ENCODE peak calls at places on chromosomes 4 and X, in six cellular contexts. P is tibial artery, K is cardiac muscle cell, T is fibroblast of lung, M is right lobe of liver, C is tibial nerve. G is an unnamed sample. For H3K36me3, the result is how much of the 10 kb centered on the place peaks cover.

GRCh38 chr4:76751612-76752343 is 146.2 kb downstream of the SOWAHB start:
- DNase-seq in C (no peak), T (no peak), K (no peak), M (no peak), P (no peak), G (no peak)

GRCh38 chr4:152724494-152724893 is 44.7 kb upstream of the TMEM154 start:
- DNase-seq in T (no peak), K (no peak), C (no peak), M (no peak), P (no peak), G (no peak)

GRCh38 chr4:151117371-151117962 is 18.0 kb downstream of the RPS3A start:
- DNase-seq in C (peak), M (peak), K (peak), T (peak), P (no peak), G (no peak)

GRCh38 chr4:172978848-172979247 is 189.8 kb upstream of the GALNT7 start:
- DNase-seq in P (no peak), M (no peak), T (no peak), C (no peak), K (no peak), G (no peak)

GRCh38 chrX:96372313-96373046 is 312.2 kb upstream of the DIAPH2 start:
- DNase-seq in K (peak), T (peak), M (no peak), C (no peak), P (no peak), G (no peak)

GRCh38 chr4:91681544-91681943 is 622.2 kb upstream of the GRID2 start:
- DNase-seq in C (no peak), K (no peak), P (no peak), T (no peak), M (no peak), G (no peak)

GRCh38 chr4:7173821-7174220 is 18.5 kb upstream of the SORCS2 start:
- DNase-seq in C (no peak), P (no peak), M (no peak), T (no peak), K (no peak), G (peak)

GRCh38 chr4:26083987-26084386 is 170.0 kb downstream of the SMIM20 start:
- DNase-seq in K (peak), P (no peak), T (peak), C (no peak), M (no peak), G (no peak)

GRCh38 chr4:72977936-72978485 is 91.5 kb downstream of the COX18 start:
- DNase-seq in M (no peak), P (no peak), C (no peak), K (no peak), T (no peak), G (no peak)

GRCh38 chrX:20029728-20030127 is 38.9 kb upstream of the BCLAF3 start:
- DNase-seq in M (peak), C (no peak), K (no peak), P (no peak), T (no peak), G (no peak)

GRCh38 chrX:17298564-17298963 is 76.4 kb upstream of the NHS start:
- DNase-seq in T (no peak), K (no peak), P (no peak), M (no peak), C (no peak), G (no peak)

GRCh38 chr4:681736-682451 is 7.1 kb downstream of the SLC49A3 start:
- DNase-seq in T (no peak), M (peak), K (no peak), P (no peak), C (no peak), G (peak)

GRCh38 chr4:2638730-2639129 is 102.3 kb downstream of the FAM193A start:
- DNase-seq in P (peak), T (no peak), C (no peak), M (no peak), K (no peak), G (no peak)
- H3K36me3 ChIP-seq in P (half or more), T (under half), C (under half), M (under half), K (under half), G (half or more)

DNA sequence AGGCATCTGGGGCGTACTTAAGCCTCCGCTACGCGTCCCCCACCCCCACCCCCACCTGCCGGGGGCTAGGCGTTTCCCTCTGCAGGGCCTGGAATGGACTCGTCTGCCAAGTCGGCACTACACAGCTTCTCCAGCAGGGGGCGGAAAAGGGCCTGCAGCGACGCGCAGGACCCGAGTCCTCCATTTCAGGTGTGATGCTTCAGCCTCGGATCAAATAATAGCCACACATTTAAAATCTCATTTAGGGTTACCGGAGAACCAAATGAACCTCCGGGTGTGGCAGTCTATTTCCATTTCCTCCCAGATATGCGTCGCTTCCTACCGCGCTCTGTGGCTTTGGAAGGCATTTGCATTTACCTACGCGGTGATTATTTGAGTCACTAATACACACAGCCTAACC is 2.9 kb downstream of the PAK3 start:
- DNase-seq in T (peak), P (peak), K (peak), C (peak), M (peak), G (peak)
- TF ChIP-seq CTCF in T (peak), P (peak), K (peak), C (peak), M (peak), G (peak)

GRCh38 chr4:74097631-74098550 is 1.1 kb downstream of the CXCL2 start:
- DNase-seq in K (peak), T (peak), C (no peak), P (no peak), M (peak), G (no peak)
- H3K4me3 ChIP-seq in K (no peak), T (peak), C (peak), P (peak), M (peak), G (peak)

GRCh38 chr4:87493147-87493546 is 36.0 kb downstream of the SPARCL1 start:
- DNase-seq in P (no peak), C (no peak), M (no peak), T (no peak), K (no peak), G (no peak)

GRCh38 chr4:87490664-87491369 is 38.4 kb downstream of the SPARCL1 start:
- DNase-seq in K (no peak), M (no peak), P (no peak), T (no peak), C (no peak), G (no peak)

GRCh38 chr4:87492617-87493016 is 36.6 kb downstream of the SPARCL1 start:
- DNase-seq in M (no peak), K (peak), T (peak), C (no peak), P (peak), G (no peak)

GRCh38 chr4:87489678-87490077 is 39.5 kb downstream of the SPARCL1 start:
- DNase-seq in C (no peak), T (no peak), P (no peak), K (peak), M (no peak), G (no peak)

GRCh38 chr4:87491436-87491835 is 37.7 kb downstream of the SPARCL1 start:
- DNase-seq in K (no peak), T (no peak), M (no peak), P (no peak), C (no peak), G (no peak)
- H3K36me3 ChIP-seq in K (under half), T (under half), M (under half), P (half or more), C (under half), G (half or more)

DNA sequence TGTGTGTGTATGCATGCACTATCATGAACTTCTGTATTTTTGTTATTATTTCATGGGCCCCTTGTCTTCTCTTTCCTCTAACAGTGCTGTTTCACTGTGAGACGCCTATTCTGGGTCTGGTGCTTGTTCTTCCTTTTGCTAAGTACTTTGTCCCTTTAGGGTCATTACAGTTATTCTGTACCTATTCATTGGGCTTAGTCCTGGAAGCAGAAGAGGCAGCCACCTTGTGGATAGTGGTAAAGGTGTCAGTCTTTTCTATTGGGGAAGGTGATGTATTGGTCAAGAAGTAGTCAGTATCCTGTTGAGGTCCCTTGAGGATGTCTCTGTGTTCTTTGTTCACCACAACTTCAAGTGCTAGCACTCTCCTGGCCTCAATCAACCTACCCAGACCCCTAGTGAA is 593.7 kb downstream of the SPRY1 start:
- DNase-seq in P (no peak), C (no peak), M (no peak), T (no peak), K (no peak), G (no peak)
- TF ChIP-seq CTCF in P (no peak), C (no peak), M (no peak), T (no peak), K (no peak), G (no peak)

GRCh38 chr4:54226399-54227260 is 2.5 kb upstream of the PDGFRA start:
- DNase-seq in C (peak), T (peak), M (peak), P (peak), K (peak), G (peak)
- H3K4me3 ChIP-seq in C (peak), T (peak), M (peak), P (peak), K (peak), G (peak)

GRCh38 chr4:147492301-147492700 is 11.4 kb downstream of the EDNRA start:
- DNase-seq in C (no peak), K (no peak), M (no peak), T (no peak), P (no peak), G (no peak)

GRCh38 chr4:147491076-147491475 is 10.2 kb downstream of the EDNRA start:
- DNase-seq in K (peak), M (no peak), P (no peak), C (no peak), T (peak), G (no peak)

GRCh38 chr4:147485167-147485566 is 4.3 kb downstream of the EDNRA start:
- DNase-seq in C (no peak), T (no peak), P (no peak), K (no peak), M (no peak), G (no peak)

GRCh38 chr4:147487616-147488015 is 6.7 kb downstream of the EDNRA start:
- DNase-seq in M (no peak), P (no peak), K (no peak), T (no peak), C (no peak), G (no peak)

GRCh38 chr4:147488551-147488950 is 7.7 kb downstream of the EDNRA start:
- DNase-seq in P (no peak), K (no peak), T (peak), C (no peak), M (no peak), G (no peak)
- H3K36me3 ChIP-seq in P (under half), K (under half), T (under half), C (under half), M (under half), G (under half)

DNA sequence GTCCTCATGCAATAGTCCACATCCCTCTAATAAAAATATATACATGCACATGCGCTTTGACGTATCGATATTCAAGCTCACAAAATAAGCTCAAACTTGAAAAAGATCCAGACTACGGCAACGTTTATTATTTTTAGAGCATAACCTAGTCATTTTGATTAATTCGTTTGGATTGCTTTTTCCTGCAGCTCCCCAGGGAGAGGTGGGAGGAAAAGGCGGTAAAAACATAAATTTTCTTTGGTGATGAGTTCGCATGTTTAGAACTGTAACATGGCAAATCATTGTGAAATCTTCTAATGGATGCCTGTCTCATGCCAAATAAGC is 279.1 kb upstream of the KLF3 start:
- DNase-seq in T (no peak), P (no peak), K (no peak), C (no peak), M (no peak), G (no peak)
- TF ChIP-seq CTCF in T (no peak), P (no peak), K (no peak), C (no peak), M (no peak), G (no peak)

G was measured in upper lobe of right lung.